ENCODE peak calls at places on chromosomes 13 and 19, in five cellular contexts. S, Z, K, N and H are unnamed samples.

GRCh38 chr13:46469064-46469463 is 82.0 kb upstream of the RUBCNL start:
- DNase-seq in S (peak; percentile 53), Z (no peak), K (peak; percentile 57), N (no peak), H (no peak)

GRCh38 chr13:100235311-100235901 is 146.5 kb downstream of the PCCA start:
- DNase-seq in S (peak; percentile 57), Z (no peak), K (peak; percentile 59), N (no peak), H (no peak)

GRCh38 chr19:6719540-6719861 is 949 bp downstream of the C3 start:
- DNase-seq in S (no peak), Z (no peak), K (no peak), N (no peak), H (no peak)

GRCh38 chr13:75705395-75705794 is 69.3 kb downstream of the LMO7 start:
- DNase-seq in S (peak; percentile 77), Z (no peak), K (peak; percentile 85), N (no peak), H (no peak)

GRCh38 chr19:38492147-38492813 is 58.8 kb downstream of the RYR1 start:
- DNase-seq in S (no peak), Z (no peak), K (no peak), N (no peak), H (no peak)

GRCh38 chr13:89401209-89401810 is 1730.1 kb downstream of the SLITRK5 start:
- DNase-seq in S (no peak), Z (no peak), K (peak; percentile 69), N (no peak), H (no peak)

GRCh38 chr13:71856548-71856947 is 10.5 kb downstream of the DACH1 start:
- DNase-seq in S (no peak), Z (no peak), K (no peak), N (no peak), H (no peak)

GRCh38 chr19:31330761-31331160 is 18.5 kb downstream of the TSHZ3 start:
- DNase-seq in S (no peak), Z (no peak), K (no peak), N (no peak), H (no peak)

GRCh38 chr13:58191754-58192153 is 560.2 kb downstream of the PCDH17 start:
- DNase-seq in S (no peak), Z (no peak), K (no peak), N (no peak), H (no peak)

GRCh38 chr19:1531587-1531986 is 7.7 kb downstream of the PLK5 start:
- DNase-seq in S (no peak), Z (no peak), K (no peak), N (no peak), H (no peak)

GRCh38 chr13:30186644-30187431 is 120.5 kb downstream of the KATNAL1 start:
- DNase-seq in S (no peak), Z (no peak), K (no peak), N (no peak), H (no peak)

GRCh38 chr13:21528616-21529015 is 69.5 kb upstream of the ZDHHC20 start:
- DNase-seq in S (peak; percentile 87), Z (no peak), K (peak; percentile 55), N (no peak), H (no peak)

GRCh38 chr19:10104665-10105221 is 1.4 kb upstream of the PPAN start:
- DNase-seq in S (no peak), Z (no peak), K (no peak), N (no peak), H (no peak)

GRCh38 chr13:99979453-99980200 is 2.0 kb upstream of the ZIC2 start:
- DNase-seq in S (no peak), Z (no peak), K (peak; percentile 34), N (no peak), H (peak; percentile 59)

GRCh38 chr19:44955500-44956439 is 590 bp downstream of the CLPTM1 start:
- DNase-seq in S (no peak), Z (no peak), K (no peak), N (no peak), H (no peak)

GRCh38 chr13:102291587-102292218 is 110.1 kb downstream of the FGF14 start:
- DNase-seq in S (no peak), Z (no peak), K (peak; percentile 4), N (no peak), H (no peak)

GRCh38 chr19:55172741-55173140 is 6.3 kb upstream of the DNAAF3 start:
- DNase-seq in S (peak; percentile 75), Z (no peak), K (peak; percentile 70), N (no peak), H (no peak)

GRCh38 chr13:71624641-71625040 is 242.4 kb downstream of the DACH1 start:
- DNase-seq in S (no peak), Z (no peak), K (no peak), N (no peak), H (no peak)

GRCh38 chr19:48497728-48498575 is 13.7 kb downstream of the LMTK3 start:
- DNase-seq in S (no peak), Z (no peak), K (no peak), N (peak; percentile 43), H (no peak)

GRCh38 chr19:14002571-14003278 is 3.4 kb downstream of the RFX1 start:
- DNase-seq in S (no peak), Z (no peak), K (no peak), N (no peak), H (no peak)